ENCODE peak calls at places on chromosomes 3 and 15, in ten cellular contexts. M is suprapubic skin, W is GM12878, G is endothelial cell of umbilical vein, I is K562, J is SK-N-SH, H is prostate gland, N is Panc1, B is spleen, Z is GM23338. Q is an unnamed sample.

GRCh38 chr3:52211268-52211891 is 13.4 kb downstream of the ALAS1 start:
- DNase-seq in M (no peak), H (no peak), I (no peak), J (no peak), W (no peak), G (no peak), N (no peak), B (no peak), Z (no peak), Q (no peak)

GRCh38 chr3:118754614-118755013 is 280.0 kb downstream of the IGSF11 start:
- DNase-seq in I (no peak), J (no peak), B (no peak), G (no peak), Z (no peak), N (no peak), W (no peak), H (no peak), M (no peak), Q (no peak)

GRCh38 chr3:58560771-58561311 is 16.4 kb downstream of the FAM107A start:
- DNase-seq in B (no peak), M (peak), H (no peak), G (peak), N (no peak), Z (peak), I (peak), W (no peak), J (no peak), Q (no peak)

GRCh38 chr3:142127941-142128658 is 21.2 kb downstream of the TFDP2 start:
- DNase-seq in I (no peak), Z (peak), G (no peak), J (no peak), H (no peak), N (no peak), W (no peak), M (no peak), B (no peak), Q (no peak)

GRCh38 chr3:43248194-43248593 is 38.1 kb upstream of the SNRK start:
- DNase-seq in B (no peak), W (no peak), I (no peak), G (peak), H (no peak), N (no peak), Z (no peak), J (no peak), M (no peak), Q (peak)

GRCh38 chr3:87207500-87207899 is 19.6 kb upstream of the CHMP2B start:
- DNase-seq in Z (no peak), B (no peak), H (no peak), N (no peak), W (no peak), M (no peak), G (no peak), J (no peak), I (no peak), Q (no peak)

GRCh38 chr3:197736010-197736490 is 654 bp downstream of the RUBCN start:
- DNase-seq in H (no peak), M (no peak), J (peak), W (no peak), Z (peak), I (no peak), G (no peak), B (peak), N (no peak), Q (peak)

GRCh38 chr3:38834110-38834509 is 18.1 kb upstream of the SCN10A start:
- DNase-seq in W (no peak), Z (peak), J (no peak), I (peak), H (peak), B (peak), N (no peak), M (no peak), G (peak), Q (peak)

GRCh38 chr15:37774961-37775360 is 159.5 kb upstream of the TMCO5A start:
- DNase-seq in H (no peak), N (no peak), I (no peak), W (no peak), J (no peak), G (no peak), Z (no peak), B (no peak), M (no peak), Q (no peak)

GRCh38 chr3:29695201-29695904 is 414.5 kb downstream of the RBMS3 start:
- DNase-seq in Z (no peak), H (no peak), N (no peak), G (peak), M (no peak), B (no peak), J (no peak), W (no peak), I (no peak), Q (no peak)

GRCh38 chr3:51706788-51707731 is at the start of gene GRM2:
- DNase-seq in M (peak), I (peak), G (peak), J (peak), W (no peak), B (peak), Z (peak), H (peak), N (no peak), Q (no peak)

GRCh38 chr3:38130631-38131065 is 6.3 kb downstream of the ACAA1 start:
- DNase-seq in N (no peak), B (no peak), M (peak), H (no peak), Z (no peak), I (no peak), W (no peak), G (no peak), J (no peak), Q (no peak)

GRCh38 chr15:67181221-67181639 is 73.2 kb downstream of the AAGAB start:
- DNase-seq in W (no peak), M (peak), Z (no peak), I (no peak), H (no peak), B (no peak), J (no peak), N (no peak), G (no peak), Q (no peak)

DNA sequence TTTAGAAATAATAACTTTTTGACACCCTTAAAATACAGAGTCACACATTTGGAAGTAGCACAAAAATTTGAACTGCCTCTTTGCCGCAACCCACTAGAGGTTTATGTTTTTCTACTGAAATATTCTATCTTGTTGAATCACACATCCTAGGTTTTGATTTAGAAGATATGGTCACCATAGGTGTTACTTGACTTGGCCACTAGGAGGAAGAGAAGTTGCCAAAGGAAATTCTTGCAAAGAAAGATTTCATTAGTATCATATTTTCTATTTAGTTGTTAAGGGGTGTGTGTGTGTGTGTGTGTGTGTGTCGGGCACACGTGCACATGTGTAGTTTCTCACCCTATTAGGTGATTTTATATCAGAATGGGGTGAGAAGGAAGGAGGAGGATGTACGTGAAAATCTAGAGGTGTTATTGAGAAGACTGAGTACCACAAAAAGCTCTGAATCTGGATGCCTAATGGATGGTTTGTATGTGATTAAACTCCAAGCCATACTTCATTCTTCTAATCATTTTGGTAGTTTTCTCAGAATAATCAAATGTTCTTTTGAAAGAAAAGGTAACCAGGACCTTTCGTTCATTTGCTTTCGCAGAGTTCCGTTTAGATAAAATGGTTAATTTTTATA is 31.5 kb downstream of the ZFAND6 start:
- DNase-seq in N (no peak), B (no peak), J (no peak), I (no peak), W (no peak), Z (no peak), G (no peak), H (no peak), M (no peak), Q (no peak)
- TF ChIP-seq CTCF in N (peak), B (no peak), J (peak), I (peak), W (peak), Z (no peak), G (peak), H (peak), M (peak), Q (no peak)

DNA sequence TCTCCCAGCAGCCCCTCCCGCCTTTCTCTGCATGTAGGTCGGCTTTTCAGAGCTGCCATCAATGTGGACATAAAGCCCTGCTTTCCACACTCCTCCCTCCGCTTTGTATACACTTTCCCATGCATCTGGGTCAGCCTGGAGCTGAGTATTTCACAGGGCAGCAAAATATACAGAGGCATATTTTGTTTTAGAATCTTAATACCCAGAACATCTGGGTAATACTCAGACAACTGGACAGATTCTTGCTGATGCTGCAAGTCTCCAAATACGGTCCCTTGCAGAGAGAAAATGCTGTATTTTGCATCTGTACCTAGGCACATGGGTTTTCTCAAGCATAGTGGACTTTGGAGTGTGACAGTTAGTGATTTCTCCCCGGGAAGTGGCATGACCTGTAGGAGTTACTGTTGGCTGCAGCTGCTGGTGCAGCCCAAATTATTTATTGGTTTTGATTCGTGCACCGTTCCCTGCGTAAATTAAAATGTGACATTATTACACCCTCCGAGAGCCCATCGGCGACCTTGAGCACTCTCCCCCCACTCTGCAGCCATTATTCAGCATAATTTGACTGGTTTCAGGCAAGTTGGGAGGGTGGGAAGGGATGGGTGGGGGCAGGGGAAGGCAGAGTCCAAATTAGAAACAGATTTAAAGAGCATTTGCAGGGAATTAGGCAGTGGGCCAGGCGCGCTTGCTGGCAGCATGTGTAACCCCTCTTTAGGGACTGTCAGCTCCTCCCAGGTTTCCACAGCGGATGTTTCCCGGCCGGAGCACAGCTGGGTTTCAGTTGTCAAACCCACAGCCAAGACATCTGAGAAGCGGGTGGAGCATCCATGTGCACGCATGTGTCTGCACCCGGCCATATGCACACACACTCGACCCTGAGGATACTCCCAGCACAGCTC is 100.8 kb downstream of the CPN2 start:
- DNase-seq in H (no peak), I (no peak), M (peak), W (no peak), J (peak), G (no peak), B (no peak), Z (no peak), N (no peak), Q (no peak)
- TF ChIP-seq POLR2AphosphoS5 in H (no peak), I (no peak), M (no peak), W (no peak), J (peak), G (no peak), B (peak), Z (no peak), N (no peak), Q (no peak)

GRCh38 chr3:122081543-122081942 is 26.4 kb downstream of the CD86 start:
- DNase-seq in W (no peak), I (no peak), Z (no peak), B (no peak), N (no peak), J (no peak), H (no peak), G (no peak), M (no peak), Q (peak)
- TF ChIP-seq CTCF in W (no peak), I (no peak), Z (no peak), B (no peak), N (no peak), J (no peak), H (no peak), G (no peak), M (no peak), Q (no peak)

GRCh38 chr3:129183569-129184395 is at the start of gene CNBP:
- DNase-seq in B (peak), Z (peak), W (peak), H (peak), J (peak), I (peak), G (peak), N (no peak), M (peak), Q (peak)
- TF ChIP-seq POLR2AphosphoS5 in B (peak), Z (peak), W (peak), H (peak), J (peak), I (peak), G (peak), N (peak), M (peak), Q (peak)

GRCh38 chr15:48681274-48681840 is 35.8 kb upstream of the FBN1 start:
- DNase-seq in H (no peak), N (no peak), I (no peak), Z (no peak), J (peak), M (no peak), G (no peak), W (no peak), B (no peak), Q (no peak)

GRCh38 chr15:48679952-48680351 is 34.4 kb upstream of the FBN1 start:
- DNase-seq in I (no peak), Z (no peak), G (no peak), B (no peak), N (no peak), H (no peak), J (no peak), W (no peak), M (no peak), Q (no peak)

GRCh38 chr15:48682949-48683651 is 37.6 kb upstream of the FBN1 start:
- DNase-seq in Z (no peak), N (no peak), B (no peak), M (no peak), H (no peak), J (no peak), G (no peak), W (no peak), I (no peak), Q (no peak)

GRCh38 chr15:48680841-48681240 is 35.3 kb upstream of the FBN1 start:
- DNase-seq in H (no peak), J (no peak), N (no peak), W (no peak), I (no peak), Z (no peak), G (no peak), B (no peak), M (no peak), Q (no peak)

GRCh38 chr15:48683991-48684765 is 38.7 kb upstream of the FBN1 start:
- DNase-seq in Z (no peak), J (no peak), I (no peak), H (no peak), M (no peak), W (no peak), B (no peak), N (no peak), G (no peak), Q (no peak)
- TF ChIP-seq CTCF in Z (no peak), J (no peak), I (no peak), H (no peak), M (no peak), W (no peak), B (no peak), N (no peak), G (no peak), Q (no peak)